ENCODE peak calls at places on chromosomes 4 and X, in five cellular contexts. J, K, E, A and G are unnamed samples.

GRCh38 chrX:131741103-131741581 is 197.3 kb downstream of the OR13H1 start:
- DNase-seq in E (no peak), A (no peak), K (no peak), J (no peak), G (peak)

GRCh38 chr4:83189631-83190136 is 75.2 kb upstream of the PLAC8 start:
- DNase-seq in J (no peak), A (no peak), E (no peak), K (no peak), G (no peak)

GRCh38 chr4:128974203-128974602 is 119.1 kb downstream of the SCLT1 start:
- DNase-seq in E (peak), J (no peak), A (no peak), K (no peak), G (no peak)

GRCh38 chrX:48833531-48834138 is 1.8 kb downstream of the PCSK1N start:
- DNase-seq in A (no peak), J (no peak), E (no peak), K (no peak), G (no peak)

GRCh38 chr4:8269535-8270417 is at the start of gene HTRA3:
- DNase-seq in A (peak), J (no peak), K (no peak), E (peak), G (no peak)

GRCh38 chr4:8747467-8747841 is 124.2 kb downstream of the HMX1 start:
- DNase-seq in E (no peak), K (no peak), A (no peak), J (no peak), G (no peak)

GRCh38 chrX:129652565-129653169 is 2.1 kb downstream of the APLN start:
- DNase-seq in J (no peak), A (no peak), E (no peak), K (no peak), G (no peak)

GRCh38 chr4:106893903-106894302 is 142.2 kb downstream of the DKK2 start:
- DNase-seq in E (no peak), K (no peak), J (no peak), A (no peak), G (no peak)

GRCh38 chr4:118921736-118922135 is 33.1 kb downstream of the SYNPO2 start:
- DNase-seq in E (no peak), A (no peak), K (no peak), J (no peak), G (no peak)